ENCODE peak calls at places on chromosomes 7 and 10, in five cellular contexts. E, B, S, Q and L are unnamed samples.

GRCh38 chr10:97587183-97587582 is 2.3 kb upstream of the C10orf62 start:
- DNase-seq in E (no peak), B (no peak), S (no peak), Q (no peak), L (no peak)

GRCh38 chr10:29731760-29732159 is 97.0 kb upstream of the SVIL start:
- DNase-seq in E (no peak), B (no peak), S (peak), Q (no peak), L (no peak)

GRCh38 chr7:127377425-127377824 is 15.1 kb downstream of the ZNF800 start:
- DNase-seq in E (no peak), B (no peak), S (no peak), Q (no peak), L (no peak)

GRCh38 chr10:71835671-71836593 is 15.1 kb downstream of the PSAP start:
- DNase-seq in E (no peak), B (peak), S (no peak), Q (peak), L (peak)

GRCh38 chr10:124917939-124918830 is 23.7 kb upstream of the ZRANB1 start:
- DNase-seq in E (peak), B (no peak), S (no peak), Q (no peak), L (no peak)

GRCh38 chr10:31706921-31707571 is 221.6 kb downstream of the ARHGAP12 start:
- DNase-seq in E (no peak), B (no peak), S (no peak), Q (no peak), L (peak)

GRCh38 chr10:113108180-113108835 is 158.3 kb downstream of the TCF7L2 start:
- DNase-seq in E (no peak), B (peak), S (peak), Q (no peak), L (no peak)

GRCh38 chr7:15459018-15459621 is 102.7 kb downstream of the AGMO start:
- DNase-seq in E (no peak), B (no peak), S (no peak), Q (no peak), L (no peak)

GRCh38 chr10:71082930-71083329 is 129.4 kb upstream of the UNC5B start:
- DNase-seq in E (no peak), B (peak), S (no peak), Q (peak), L (no peak)

GRCh38 chr7:48111596-48111995 is 22.5 kb downstream of the UPP1 start:
- DNase-seq in E (no peak), B (no peak), S (no peak), Q (no peak), L (no peak)

GRCh38 chr10:17669185-17669872 is 25.4 kb downstream of the STAM start:
- DNase-seq in E (no peak), B (no peak), S (no peak), Q (no peak), L (no peak)

GRCh38 chr7:105776986-105777910 is 99.2 kb downstream of the ATXN7L1 start:
- DNase-seq in E (no peak), B (no peak), S (no peak), Q (no peak), L (no peak)

GRCh38 chr10:119663866-119664698 is 12.9 kb downstream of the BAG3 start:
- DNase-seq in E (no peak), B (no peak), S (no peak), Q (no peak), L (peak)

GRCh38 chr10:132703305-132704007 is 82.5 kb downstream of the NKX6-2 start:
- DNase-seq in E (no peak), B (peak), S (no peak), Q (no peak), L (no peak)

GRCh38 chr7:137975223-137975622 is 26.7 kb downstream of the CREB3L2 start:
- DNase-seq in E (no peak), B (peak), S (no peak), Q (no peak), L (no peak)

GRCh38 chr7:34991938-34992840 is 45.1 kb downstream of the DPY19L1 start:
- DNase-seq in E (no peak), B (no peak), S (no peak), Q (no peak), L (no peak)

GRCh38 chr10:90859321-90859751 is 1.5 kb upstream of the HTR7 start:
- DNase-seq in E (peak), B (no peak), S (no peak), Q (no peak), L (no peak)

DNA sequence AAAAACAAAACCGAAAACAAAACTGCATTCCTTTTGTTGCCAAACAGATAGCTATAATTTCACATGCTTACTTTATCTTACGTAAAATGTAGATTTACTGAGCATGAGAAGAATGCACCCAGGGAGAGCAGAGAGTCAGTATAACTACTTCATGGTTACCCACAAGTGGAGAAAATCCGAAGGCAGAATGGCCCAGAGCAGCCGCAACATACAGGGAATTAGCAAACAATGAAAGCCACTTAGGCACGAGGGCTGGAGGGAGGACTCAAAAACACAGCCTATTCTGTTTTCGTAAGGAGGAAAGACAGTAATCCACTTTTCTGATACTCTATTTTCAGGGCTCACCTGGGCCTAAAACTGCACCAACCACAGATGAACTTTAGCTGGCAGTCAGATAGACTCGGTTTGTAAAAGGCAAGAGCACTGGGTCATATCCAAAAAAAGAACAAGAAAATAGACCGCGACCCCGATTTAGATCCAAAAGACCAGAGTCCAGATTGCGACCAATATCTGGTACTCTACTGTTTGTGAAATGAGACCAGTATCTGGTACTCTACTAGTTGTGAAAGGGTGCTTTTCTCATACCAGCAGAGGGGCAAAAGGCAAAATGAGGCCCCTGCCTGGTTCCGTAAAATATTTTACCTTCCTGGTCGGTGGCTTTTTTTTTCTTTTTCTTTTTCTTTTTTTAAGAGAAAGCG is 1.3 kb downstream of the ITPRIP start:
- DNase-seq in E (no peak), B (no peak), S (no peak), Q (no peak), L (peak)
- H3K27ac ChIP-seq in E (peak), B (peak), S (peak), Q (peak), L (peak)

DNA sequence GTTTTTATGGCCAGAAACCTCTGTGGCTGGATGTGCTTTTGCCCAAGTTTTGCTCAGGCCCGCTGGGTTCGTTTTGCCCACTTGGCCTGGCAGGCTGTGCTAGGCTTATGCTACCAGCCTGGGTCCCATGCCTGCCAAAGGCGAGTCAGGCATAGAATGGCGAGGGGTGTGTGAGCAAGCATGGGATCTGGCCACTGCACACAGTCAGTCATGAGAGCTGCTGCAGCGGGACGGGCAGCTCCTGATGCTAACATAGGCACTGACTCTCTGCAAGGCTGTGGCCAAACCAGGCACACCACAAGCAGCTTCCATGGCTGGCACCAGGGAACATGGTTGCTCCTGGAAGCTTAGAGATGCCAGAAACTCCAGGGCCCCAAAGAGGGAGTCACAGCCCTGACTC is 52.9 kb upstream of the PCDH15 start:
- DNase-seq in E (no peak), B (peak), S (no peak), Q (no peak), L (no peak)
- H3K27ac ChIP-seq in E (no peak), B (no peak), S (no peak), Q (no peak), L (no peak)

GRCh38 chr10:34555653-34556052 is 259.4 kb downstream of the PARD3 start:
- DNase-seq in E (no peak), B (no peak), S (no peak), Q (no peak), L (no peak)
- H3K27ac ChIP-seq in E (no peak), B (no peak), S (no peak), Q (no peak), L (no peak)

DNA sequence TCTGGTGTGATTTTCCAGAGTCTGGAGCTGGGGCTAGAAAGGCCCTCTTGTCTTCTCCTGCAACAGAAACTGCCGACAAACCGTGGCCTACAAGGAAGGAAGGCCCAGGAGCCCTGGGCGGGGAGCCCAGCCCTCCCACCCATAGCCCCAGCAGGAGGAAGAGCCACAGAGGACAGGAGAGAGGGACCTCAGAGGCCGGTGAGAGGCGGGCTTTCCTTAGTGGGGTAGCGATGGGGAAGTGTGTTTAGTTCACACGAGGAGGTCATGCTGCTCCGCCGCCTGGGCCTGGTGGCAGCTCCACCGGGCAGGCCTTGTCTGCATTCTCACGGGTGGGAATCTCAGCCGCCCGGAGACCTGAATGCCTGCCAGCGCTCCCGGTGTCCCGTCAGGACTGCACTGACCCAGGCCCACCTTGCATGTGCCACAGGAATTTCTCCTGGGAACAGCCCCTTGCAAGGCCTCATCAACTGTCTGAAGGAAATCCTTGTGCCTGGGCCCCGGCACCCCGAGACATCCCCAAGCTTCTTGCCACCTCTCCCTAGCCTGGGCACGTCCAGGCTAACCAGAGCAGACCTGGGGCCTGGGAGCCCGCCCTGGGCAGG is 50.9 kb downstream of the ZNF467 start:
- DNase-seq in E (no peak), B (peak), S (no peak), Q (no peak), L (peak)
- H3K27ac ChIP-seq in E (no peak), B (no peak), S (no peak), Q (no peak), L (no peak)

GRCh38 chr10:83225781-83226180 is 913.5 kb upstream of the GHITM start:
- DNase-seq in E (no peak), B (no peak), S (no peak), Q (no peak), L (no peak)
- H3K27ac ChIP-seq in E (no peak), B (no peak), S (no peak), Q (no peak), L (no peak)

DNA sequence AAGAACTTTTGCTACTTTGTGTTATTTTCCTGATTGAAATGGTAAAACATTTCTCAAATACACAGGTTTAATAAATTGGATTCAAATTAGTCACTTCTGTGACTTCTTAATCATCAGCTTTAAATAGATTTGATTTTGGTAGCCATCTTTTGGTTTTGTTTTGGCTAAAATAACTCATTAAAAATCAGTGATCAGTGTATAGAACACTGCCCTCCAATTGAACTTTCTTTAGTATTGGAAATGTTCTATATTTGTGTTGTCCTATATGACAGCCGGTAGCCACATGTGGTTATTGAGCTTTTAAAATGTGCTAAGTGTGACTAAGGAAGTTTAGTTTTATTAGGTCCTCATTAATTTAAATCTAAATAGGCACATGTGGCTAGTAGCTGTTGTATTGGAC is 50.4 kb downstream of the GLCCI1 start:
- DNase-seq in E (no peak), B (no peak), S (no peak), Q (no peak), L (no peak)
- H3K27ac ChIP-seq in E (no peak), B (no peak), S (no peak), Q (no peak), L (no peak)

DNA sequence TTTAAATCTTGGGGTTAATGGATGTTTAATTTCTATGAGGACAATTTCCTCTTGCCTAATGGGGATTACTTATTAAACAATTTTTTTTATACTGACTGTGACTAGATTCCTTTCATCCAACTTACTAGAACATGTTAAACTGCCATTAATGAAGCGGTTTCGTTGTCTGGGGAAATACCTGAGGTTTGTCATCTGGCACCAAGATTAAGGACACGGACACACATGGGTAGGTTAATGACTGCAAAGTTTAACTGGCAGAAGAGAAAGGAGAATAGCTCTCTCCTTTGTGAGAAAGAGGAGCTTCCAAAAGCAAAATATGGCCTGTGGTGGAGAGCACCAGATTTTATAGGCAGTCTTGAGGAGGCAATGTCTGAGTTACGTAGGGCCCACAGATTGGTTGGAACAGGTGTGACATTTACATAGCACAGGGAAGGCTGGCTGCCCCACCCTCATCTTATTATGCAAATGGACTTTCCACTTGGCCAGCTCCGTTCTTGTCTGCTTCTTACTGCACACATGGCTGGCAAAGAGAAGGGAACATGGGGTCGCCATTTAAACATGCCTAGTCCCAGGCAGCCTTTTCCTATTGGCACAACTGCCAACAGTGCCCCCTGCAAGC is 1193.0 kb upstream of the CELF2 start:
- DNase-seq in E (no peak), B (no peak), S (no peak), Q (peak), L (no peak)
- H3K27ac ChIP-seq in E (no peak), B (no peak), S (no peak), Q (peak), L (no peak)

DNA sequence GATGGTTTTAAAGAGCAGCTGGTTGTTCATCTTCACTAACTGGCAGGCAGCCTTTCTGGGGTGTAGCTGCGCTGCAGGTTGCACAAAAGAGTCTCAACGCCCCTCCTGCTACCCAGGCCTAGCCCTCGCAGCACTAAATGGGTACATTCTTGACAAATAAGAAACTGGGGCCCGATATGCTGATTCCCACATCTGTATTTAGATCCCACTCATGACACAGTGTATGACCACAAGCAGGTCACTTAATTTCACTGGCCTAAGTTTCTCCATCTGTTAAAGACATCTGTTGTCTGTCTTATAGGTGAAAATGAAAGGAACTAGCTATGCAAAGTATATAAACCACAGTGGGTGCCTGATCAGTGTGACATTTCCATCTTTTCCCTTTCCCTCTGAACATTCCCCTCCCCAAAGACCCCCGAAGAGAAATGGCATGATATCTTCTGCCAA is 85.9 kb upstream of the AGBL3 start:
- DNase-seq in E (no peak), B (no peak), S (no peak), Q (no peak), L (no peak)
- H3K27ac ChIP-seq in E (peak), B (no peak), S (no peak), Q (peak), L (peak)

DNA sequence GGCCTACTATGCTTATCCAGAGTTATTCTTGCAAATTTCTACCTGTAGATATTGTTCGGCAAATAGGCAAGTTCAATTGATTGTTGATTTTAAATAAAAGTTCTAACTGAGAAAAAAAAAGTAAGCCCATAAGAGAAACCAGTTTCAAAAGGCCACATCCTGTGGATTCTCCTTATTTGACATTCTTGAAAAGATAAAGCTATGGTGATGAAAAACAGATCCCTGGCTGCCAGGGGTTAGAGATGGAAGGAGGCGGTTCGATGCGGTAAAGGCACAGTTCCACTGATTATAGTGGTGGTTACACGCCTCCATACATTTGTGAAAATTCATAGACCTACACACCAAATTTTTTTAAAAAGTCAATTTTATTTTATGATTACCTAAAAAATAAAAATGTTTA is 347.8 kb downstream of the KCNMA1 start:
- DNase-seq in E (no peak), B (no peak), S (no peak), Q (no peak), L (no peak)
- H3K27ac ChIP-seq in E (no peak), B (no peak), S (no peak), Q (no peak), L (no peak)

GRCh38 chr10:4678951-4679671 is 146.9 kb upstream of the AKR1E2 start:
- DNase-seq in E (no peak), B (no peak), S (no peak), Q (no peak), L (no peak)

GRCh38 chr10:4673279-4674040 is 152.5 kb upstream of the AKR1E2 start:
- DNase-seq in E (no peak), B (no peak), S (no peak), Q (no peak), L (no peak)

GRCh38 chr10:4676566-4676965 is 149.4 kb upstream of the AKR1E2 start:
- DNase-seq in E (no peak), B (no peak), S (no peak), Q (no peak), L (no peak)

GRCh38 chr10:4678023-4678950 is 147.7 kb upstream of the AKR1E2 start:
- DNase-seq in E (peak), B (no peak), S (no peak), Q (no peak), L (no peak)

DNA sequence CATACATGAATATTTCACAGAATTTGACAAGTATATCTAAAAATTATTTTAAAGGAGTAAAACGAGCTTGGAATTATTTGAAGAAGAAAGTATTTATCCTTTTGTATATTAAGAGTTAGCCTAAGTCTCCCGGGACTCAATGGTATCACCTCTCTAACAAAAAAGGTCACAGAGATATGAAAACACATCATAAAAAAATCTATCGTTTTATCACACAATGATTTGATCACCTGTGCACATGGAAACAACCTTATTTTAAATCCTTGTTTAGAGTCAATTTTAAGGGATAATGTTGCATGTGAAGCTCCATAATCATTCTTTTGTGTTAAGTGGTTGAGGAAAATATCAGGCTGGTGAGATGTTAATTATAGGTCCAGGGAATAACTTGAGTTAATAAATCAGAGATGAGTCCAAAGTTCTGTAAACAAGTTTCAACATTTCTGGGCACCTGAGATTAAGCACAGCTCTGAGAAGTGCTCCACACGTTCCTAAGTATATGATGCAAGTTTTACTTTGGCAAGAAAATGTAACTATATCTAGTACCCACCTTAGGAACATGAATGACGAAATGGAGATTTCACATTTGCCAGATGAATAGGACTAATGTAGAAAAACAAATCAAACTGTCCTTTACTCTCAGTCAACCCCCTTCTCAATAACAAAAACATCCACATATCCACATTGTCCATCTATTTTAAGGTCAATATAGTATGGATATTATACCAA is 148.5 kb upstream of the AKR1E2 start:
- DNase-seq in E (peak), B (no peak), S (no peak), Q (no peak), L (no peak)
- H3K27ac ChIP-seq in E (no peak), B (peak), S (no peak), Q (peak), L (peak)